ENCODE peak calls at places on chromosomes 16 and 17, in six cellular contexts. V, L, X, Z, H and W are unnamed samples.

GRCh38 chr16:12087901-12088364 is 111.4 kb downstream of the SNX29 start:
- DNase-seq in V (peak), L (peak), X (no peak), Z (no peak), H (no peak), W (no peak)

GRCh38 chr17:76726766-76727718 is at the start of gene METTL23:
- DNase-seq in V (peak), L (peak), X (peak), Z (peak), H (peak), W (no peak)

GRCh38 chr17:62876664-62877411 is 68.7 kb upstream of the MARCHF10 start:
- DNase-seq in V (no peak), L (no peak), X (no peak), Z (no peak), H (no peak), W (no peak)

GRCh38 chr17:67441052-67441738 is 64.1 kb downstream of the PITPNC1 start:
- DNase-seq in V (peak), L (peak), X (no peak), Z (no peak), H (peak), W (peak)

GRCh38 chr16:3690991-3691720 is 26.2 kb downstream of the TRAP1 start:
- DNase-seq in V (peak), L (no peak), X (no peak), Z (no peak), H (peak), W (no peak)

GRCh38 chr16:58658796-58659211 is 25.8 kb downstream of the SLC38A7 start:
- DNase-seq in V (no peak), L (no peak), X (no peak), Z (no peak), H (no peak), W (no peak)

GRCh38 chr16:54577566-54578180 is 291.1 kb upstream of the IRX3 start:
- DNase-seq in V (peak), L (no peak), X (no peak), Z (no peak), H (no peak), W (no peak)

GRCh38 chr16:60438894-60439293 is 1597.3 kb downstream of the CDH8 start:
- DNase-seq in V (no peak), L (no peak), X (no peak), Z (no peak), H (no peak), W (no peak)

GRCh38 chr17:47946929-47947397 is 5.6 kb downstream of the PNPO start:
- DNase-seq in V (peak), L (peak), X (peak), Z (peak), H (peak), W (peak)

GRCh38 chr16:67531247-67531646 is 2.6 kb downstream of the RIPOR1 start:
- DNase-seq in V (peak), L (no peak), X (no peak), Z (peak), H (no peak), W (no peak)

GRCh38 chr17:72287586-72287985 is 166.8 kb downstream of the SOX9 start:
- DNase-seq in V (no peak), L (no peak), X (no peak), Z (no peak), H (no peak), W (no peak)

GRCh38 chr17:835263-835662 is 53.1 kb downstream of the MRM3 start:
- DNase-seq in V (no peak), L (no peak), X (no peak), Z (no peak), H (no peak), W (peak)

GRCh38 chr17:51508048-51508447 is 247.7 kb downstream of the UTP18 start:
- DNase-seq in V (no peak), L (no peak), X (no peak), Z (no peak), H (no peak), W (no peak)

GRCh38 chr16:88768041-88768876 is 16.8 kb downstream of the PIEZO1 start:
- DNase-seq in V (no peak), L (peak), X (peak), Z (no peak), H (no peak), W (no peak)

GRCh38 chr17:384622-385194 is 32.1 kb upstream of the RPH3AL start:
- DNase-seq in V (no peak), L (no peak), X (no peak), Z (peak), H (no peak), W (no peak)

GRCh38 chr17:42598905-42599304 is 10.3 kb downstream of the RETREG3 start:
- DNase-seq in V (no peak), L (no peak), X (no peak), Z (peak), H (no peak), W (no peak)

GRCh38 chr17:35540589-35541404 is 3.3 kb upstream of the SLFN12L start:
- DNase-seq in V (no peak), L (peak), X (peak), Z (peak), H (no peak), W (peak)

GRCh38 chr17:60173304-60173807 is 23.6 kb downstream of the CA4 start:
- DNase-seq in V (peak), L (no peak), X (no peak), Z (no peak), H (no peak), W (no peak)

GRCh38 chr17:38317081-38317480 is 20.1 kb downstream of the MRPL45 start:
- DNase-seq in V (no peak), L (no peak), X (no peak), Z (no peak), H (no peak), W (no peak)

GRCh38 chr16:49026566-49026965 is 255.1 kb downstream of the CBLN1 start:
- DNase-seq in V (no peak), L (no peak), X (no peak), Z (no peak), H (no peak), W (no peak)

GRCh38 chr16:50448981-50449380 is 80.2 kb upstream of the BRD7 start:
- DNase-seq in V (no peak), L (no peak), X (no peak), Z (no peak), H (no peak), W (no peak)
- TF ChIP-seq POLR2A in V (no peak), L (no peak), X (no peak), Z (no peak), H (no peak), W (no peak)

GRCh38 chr17:82230627-82231311 is 1.9 kb downstream of the SLC16A3 start:
- DNase-seq in V (peak), L (peak), X (peak), Z (peak), H (peak), W (no peak)
- TF ChIP-seq POLR2A in V (no peak), L (peak), X (no peak), Z (peak), H (no peak), W (peak)

GRCh38 chr17:44797809-44798208 is 32.3 kb downstream of the GJC1 start:
- DNase-seq in V (peak), L (no peak), X (no peak), Z (no peak), H (no peak), W (no peak)
- TF ChIP-seq POLR2A in V (no peak), L (no peak), X (no peak), Z (no peak), H (no peak), W (no peak)

DNA sequence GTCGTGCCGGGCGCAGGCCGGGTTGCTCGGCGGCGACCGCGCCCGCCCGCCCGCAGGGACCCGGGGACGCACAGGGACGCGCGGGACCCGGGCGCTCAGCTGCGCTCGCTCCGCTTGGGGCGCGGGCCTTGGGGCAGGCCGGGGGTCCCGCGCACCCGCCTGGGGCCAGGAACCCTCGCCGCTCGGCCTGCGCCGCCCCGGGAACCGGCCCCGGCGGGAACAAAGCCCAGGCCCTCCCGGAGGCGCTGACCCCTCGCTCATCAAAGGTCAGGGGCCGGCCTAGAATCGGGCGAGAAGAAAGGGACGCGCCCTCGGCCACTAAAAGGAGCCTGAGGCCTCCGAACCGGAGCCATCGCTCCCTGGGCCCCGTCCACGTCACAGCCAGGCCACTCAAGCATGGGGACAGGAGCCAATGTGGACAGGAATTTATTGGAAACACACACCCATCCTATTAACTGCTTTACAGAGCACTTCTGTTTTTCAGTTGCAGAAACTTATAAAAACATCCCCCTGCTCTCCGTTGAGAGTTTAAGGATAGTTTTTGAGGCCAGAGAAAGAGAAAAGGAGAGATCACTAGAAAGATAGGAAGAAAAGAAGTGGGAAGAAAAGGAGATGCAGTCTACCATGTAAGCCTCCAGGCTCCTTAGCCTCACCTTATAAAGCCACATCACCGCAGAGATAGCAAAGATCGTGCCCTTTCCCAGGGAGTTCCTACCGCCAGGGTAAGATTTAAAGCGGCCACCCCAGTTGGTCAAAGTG is 543 bp upstream of the ZFHX3 start:
- DNase-seq in V (no peak), L (peak), X (no peak), Z (peak), H (peak), W (no peak)
- TF ChIP-seq POLR2A in V (no peak), L (peak), X (no peak), Z (peak), H (no peak), W (no peak)

DNA sequence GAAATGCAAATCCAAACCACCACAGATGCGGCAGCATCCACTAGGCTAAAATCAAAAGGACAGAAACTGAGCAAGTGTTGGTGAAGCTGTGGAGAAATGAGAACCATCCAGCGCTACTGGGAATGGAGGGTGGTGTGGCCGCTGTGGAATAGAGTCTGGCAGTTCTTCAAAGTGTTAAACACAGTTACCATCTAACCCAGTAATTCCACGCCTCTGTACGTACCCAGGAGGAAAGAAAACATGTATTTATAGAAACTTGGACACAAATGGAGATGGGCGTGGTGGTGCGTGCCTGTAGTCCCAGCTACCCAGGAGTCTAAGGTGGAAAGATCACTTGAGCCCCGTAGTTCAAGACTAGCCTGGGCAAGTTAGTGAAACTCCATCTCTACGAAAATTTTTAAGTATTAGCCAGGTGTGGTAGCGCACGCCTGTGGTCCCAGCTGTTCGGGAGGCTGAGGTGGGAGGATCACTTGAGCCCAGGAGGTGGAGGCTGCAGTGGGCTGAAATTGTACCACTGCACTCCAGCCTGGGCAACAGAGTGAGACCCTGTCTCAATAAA is 11.6 kb downstream of the SLC25A10 start:
- DNase-seq in V (no peak), L (peak), X (no peak), Z (no peak), H (no peak), W (no peak)
- TF ChIP-seq POLR2A in V (no peak), L (peak), X (peak), Z (no peak), H (peak), W (no peak)

DNA sequence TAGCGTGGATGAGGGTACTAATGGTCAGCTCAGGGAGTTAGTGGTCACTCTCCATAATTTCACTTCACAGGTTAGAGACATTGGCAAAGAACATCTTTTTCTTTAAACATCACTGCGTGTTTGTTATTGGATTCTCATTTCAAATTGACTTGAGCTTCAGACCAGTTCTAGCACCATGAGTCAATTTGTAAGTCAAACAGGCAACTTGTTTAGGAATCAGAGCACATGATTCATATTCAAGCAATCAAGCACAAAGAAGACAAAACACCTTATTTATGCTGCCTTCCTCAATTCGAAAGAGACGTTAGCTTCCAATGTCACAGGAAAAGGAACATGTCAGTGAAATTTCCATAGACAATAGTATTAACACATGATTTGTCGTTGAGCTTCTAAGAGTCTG is 62.3 kb downstream of the HS3ST3A1 start:
- DNase-seq in V (no peak), L (no peak), X (no peak), Z (no peak), H (no peak), W (no peak)
- TF ChIP-seq POLR2A in V (no peak), L (no peak), X (no peak), Z (no peak), H (no peak), W (no peak)